ENCODE peak calls at places on chromosomes 16 and 17, in nine cellular contexts. Q is progenitor cell of endocrine pancreas; R is GM23338; A is NCI-H82; P is effector CD4-positive, alpha-beta T cell; E is cardiac muscle cell; O is gastrocnemius medialis; L is brain microvascular endothelial cell; X is substantia nigra. Y is an unnamed sample.

GRCh38 chr17:73323622-73324455 is 12.0 kb upstream of the CDC42EP4 start:
- DNase-seq in Q (no peak), R (no peak), A (no peak), P (no peak), E (no peak), O (peak), L (peak), X (no peak), Y (peak)

GRCh38 chr17:64125937-64126336 is 4.0 kb downstream of the ERN1 start:
- DNase-seq in Q (no peak), R (no peak), A (no peak), P (no peak), E (no peak), O (no peak), L (no peak), X (no peak), Y (no peak)

GRCh38 chr16:72480926-72481325 is 309.0 kb upstream of the PMFBP1 start:
- DNase-seq in Q (no peak), R (no peak), A (no peak), P (no peak), E (no peak), O (no peak), L (no peak), X (no peak), Y (no peak)

GRCh38 chr17:66398059-66398458 is 95.6 kb downstream of the PRKCA start:
- DNase-seq in Q (no peak), R (no peak), A (no peak), P (no peak), E (no peak), O (no peak), L (no peak), X (no peak), Y (no peak)

GRCh38 chr17:65560628-65561371 is 648 bp downstream of the AXIN2 start:
- DNase-seq in Q (peak), R (peak), A (peak), P (peak), E (peak), O (peak), L (peak), X (peak), Y (peak)

GRCh38 chr17:80782536-80783427 is 208.9 kb upstream of the CHMP6 start:
- DNase-seq in Q (no peak), R (no peak), A (no peak), P (no peak), E (peak), O (no peak), L (peak), X (no peak), Y (peak)

GRCh38 chr16:24838554-24839266 is 7.1 kb upstream of the SLC5A11 start:
- DNase-seq in Q (no peak), R (no peak), A (no peak), P (no peak), E (no peak), O (no peak), L (peak), X (peak), Y (no peak)

GRCh38 chr16:57918444-57918843 is 52.5 kb downstream of the CNGB1 start:
- DNase-seq in Q (no peak), R (no peak), A (no peak), P (no peak), E (no peak), O (no peak), L (no peak), X (no peak), Y (no peak)

GRCh38 chr17:35799942-35800341 is 4.5 kb upstream of the MMP28 start:
- DNase-seq in Q (no peak), R (no peak), A (no peak), P (no peak), E (no peak), O (peak), L (no peak), X (peak), Y (no peak)

GRCh38 chr16:56603589-56603988 is 4.8 kb upstream of the MT2A start:
- DNase-seq in Q (no peak), R (peak), A (peak), P (no peak), E (no peak), O (peak), L (peak), X (peak), Y (peak)